ENCODE peak calls at places on chromosomes 12 and 14, in five cellular contexts. N is fibroblast of lung, D is tibial nerve, B is HuH-7.5, M is astrocyte of the spinal cord. R is an unnamed sample.

GRCh38 chr12:42104087-42104486 is 40.6 kb downstream of the GXYLT1 start:
- DNase-seq in D (no peak), N (peak; percentile 22), M (no peak), B (no peak), R (no peak)

GRCh38 chr12:30974746-30975500 is 48.4 kb downstream of the TSPAN11 start:
- DNase-seq in D (no peak), N (no peak), M (no peak), B (no peak), R (no peak)

GRCh38 chr12:5969974-5970690 is 25.1 kb upstream of the ANO2 start:
- DNase-seq in N (no peak), D (no peak), B (no peak), M (no peak), R (no peak)

GRCh38 chr14:63308723-63309317 is 9.9 kb downstream of the GPHB5 start:
- DNase-seq in M (no peak), D (no peak), N (peak; percentile 28), B (peak; percentile 23), R (peak; percentile 53)

GRCh38 chr14:36217732-36218131 is 41.2 kb upstream of the PTCSC3 start:
- DNase-seq in M (no peak), D (no peak), B (no peak), N (no peak), R (no peak)

GRCh38 chr12:67742461-67742860 is 93.9 kb downstream of the DYRK2 start:
- DNase-seq in M (no peak), N (peak; percentile 10), B (no peak), D (no peak), R (peak; percentile 27)

GRCh38 chr12:22812531-22812930 is 187.6 kb downstream of the ETNK1 start:
- DNase-seq in B (no peak), N (no peak), D (no peak), M (no peak), R (no peak)

GRCh38 chr14:69316449-69317391 is 56.8 kb downstream of the GALNT16 start:
- DNase-seq in N (peak; percentile 98), B (no peak), M (peak; percentile 97), D (peak; percentile 20), R (peak; percentile 27)

GRCh38 chr12:52445876-52446275 is 6.1 kb downstream of the KRT6B start:
- DNase-seq in D (no peak), N (no peak), M (no peak), B (no peak), R (no peak)

GRCh38 chr12:69686731-69687130 is 12.4 kb downstream of the BEST3 start:
- DNase-seq in M (no peak), B (no peak), D (no peak), N (no peak), R (peak; percentile 38)

GRCh38 chr12:3315201-3315661 is 175.8 kb upstream of the PRMT8 start:
- DNase-seq in B (no peak), N (peak; percentile 86), D (peak; percentile 74), M (peak; percentile 73), R (peak; percentile 82)

GRCh38 chr14:72680853-72681640 is 212.9 kb downstream of the DPF3 start:
- DNase-seq in B (no peak), M (peak; percentile 26), D (no peak), N (no peak), R (no peak)

GRCh38 chr12:12716845-12717585 is at the start of gene CDKN1B:
- DNase-seq in N (peak; percentile 96), B (peak; percentile 86), D (peak; percentile 87), M (peak; percentile 97), R (peak; percentile 97)

GRCh38 chr12:21336656-21337055 is 1.9 kb upstream of the SLCO1A2 start:
- DNase-seq in M (no peak), B (no peak), D (no peak), N (no peak), R (no peak)

GRCh38 chr14:95432152-95433093 is 84.0 kb downstream of the SYNE3 start:
- DNase-seq in N (peak; percentile 12), D (peak; percentile 36), M (peak; percentile 39), B (peak; percentile 61), R (no peak)